ENCODE peak calls at places on chromosomes 4 and X, in six cellular contexts. O, M, U, W, P and A are unnamed samples.

GRCh38 chr4:38195486-38195885 is 235.3 kb downstream of the PTTG2 start:
- DNase-seq in U (no peak), W (no peak), M (no peak), O (no peak), P (no peak), A (no peak)

GRCh38 chr4:179762840-179763239 is 2320.6 kb upstream of the AGA start:
- DNase-seq in W (no peak), U (no peak), O (no peak), P (no peak), M (no peak), A (no peak)

GRCh38 chr4:102693266-102693850 is 67.4 kb downstream of the MANBA start:
- DNase-seq in U (no peak), P (no peak), W (no peak), M (no peak), O (no peak), A (no peak)

GRCh38 chrX:65581661-65582339 is 47.2 kb upstream of the LAS1L start:
- DNase-seq in W (no peak), M (peak), P (peak), O (peak), U (peak), A (peak)

GRCh38 chr4:112321768-112322684 is 24.9 kb downstream of the ALPK1 start:
- DNase-seq in W (no peak), O (peak), P (peak), U (peak), M (peak), A (peak)

GRCh38 chrX:111728096-111728495 is 47.1 kb downstream of the ALG13 start:
- DNase-seq in U (no peak), W (no peak), M (no peak), P (no peak), O (no peak), A (no peak)

GRCh38 chrX:155998761-155999510 is 1.4 kb downstream of the IL9R start:
- DNase-seq in P (no peak), M (no peak), U (no peak), O (no peak), W (no peak), A (no peak)

GRCh38 chrX:45309096-45309495 is 108.4 kb upstream of the DIPK2B start:
- DNase-seq in M (no peak), W (no peak), U (no peak), O (no peak), P (no peak), A (no peak)

GRCh38 chr4:86498560-86499166 is 95.5 kb upstream of the PTPN13 start:
- DNase-seq in U (no peak), O (no peak), P (peak), M (peak), W (no peak), A (peak)

GRCh38 chr4:142405021-142405991 is 440.8 kb downstream of the INPP4B start:
- DNase-seq in W (no peak), P (peak), U (peak), O (peak), M (peak), A (peak)

GRCh38 chr4:139675651-139676050 is 10.0 kb downstream of the MGST2 start:
- DNase-seq in W (no peak), M (no peak), O (no peak), U (no peak), P (no peak), A (no peak)

GRCh38 chrX:103697687-103698086 is 11.2 kb upstream of the MORF4L2 start:
- DNase-seq in O (no peak), W (no peak), U (no peak), P (no peak), M (no peak), A (no peak)

GRCh38 chr4:60034371-60034770 is 1165.8 kb upstream of the ADGRL3 start:
- DNase-seq in U (no peak), M (no peak), W (no peak), O (no peak), P (no peak), A (no peak)

GRCh38 chr4:144338834-144339233 is 198.3 kb upstream of the GYPA start:
- DNase-seq in U (no peak), P (no peak), M (no peak), O (no peak), W (no peak), A (no peak)